ENCODE peak calls at places on chromosomes 13 and 19, in seven cellular contexts. One of them, this sample, is unnamed.

GRCh38 chr19:42010245-42011126 is 16.5 kb upstream of the ATP1A3 start:
- DNase-seq in fibroblast of mammary gland: no peak
- DNase-seq in epithelial cell of esophagus: no peak
- DNase-seq in AG10803: peak
- DNase-seq in astrocyte of the cerebellum: no peak
- DNase-seq in brain microvascular endothelial cell: no peak
- DNase-seq in BE2C: no peak
- DNase-seq in this sample: peak

GRCh38 chr13:96771501-96772367 is 222.5 kb downstream of the OXGR1 start:
- DNase-seq in fibroblast of mammary gland: peak
- DNase-seq in epithelial cell of esophagus: peak
- DNase-seq in AG10803: peak
- DNase-seq in astrocyte of the cerebellum: no peak
- DNase-seq in brain microvascular endothelial cell: no peak
- DNase-seq in BE2C: no peak
- DNase-seq in this sample: no peak

GRCh38 chr19:10379880-10380310 is 477 bp downstream of the TYK2 start:
- DNase-seq in fibroblast of mammary gland: no peak
- DNase-seq in epithelial cell of esophagus: no peak
- DNase-seq in AG10803: no peak
- DNase-seq in astrocyte of the cerebellum: no peak
- DNase-seq in brain microvascular endothelial cell: no peak
- DNase-seq in BE2C: no peak
- DNase-seq in this sample: no peak

GRCh38 chr19:1237754-1238372 is at the start of gene CBARP:
- DNase-seq in fibroblast of mammary gland: no peak
- DNase-seq in epithelial cell of esophagus: no peak
- DNase-seq in AG10803: no peak
- DNase-seq in astrocyte of the cerebellum: no peak
- DNase-seq in brain microvascular endothelial cell: no peak
- DNase-seq in BE2C: peak
- DNase-seq in this sample: no peak

GRCh38 chr13:110470272-110471009 is 91.1 kb downstream of the RAB20 start:
- DNase-seq in fibroblast of mammary gland: no peak
- DNase-seq in epithelial cell of esophagus: no peak
- DNase-seq in AG10803: no peak
- DNase-seq in astrocyte of the cerebellum: no peak
- DNase-seq in brain microvascular endothelial cell: no peak
- DNase-seq in BE2C: no peak
- DNase-seq in this sample: no peak

GRCh38 chr13:67224148-67224846 is 5.8 kb downstream of the PCDH9 start:
- DNase-seq in fibroblast of mammary gland: peak
- DNase-seq in epithelial cell of esophagus: peak
- DNase-seq in AG10803: peak
- DNase-seq in astrocyte of the cerebellum: peak
- DNase-seq in brain microvascular endothelial cell: peak
- DNase-seq in BE2C: peak
- DNase-seq in this sample: peak

GRCh38 chr13:45784755-45785675 is 66.5 kb downstream of the SIAH3 start:
- DNase-seq in fibroblast of mammary gland: no peak
- DNase-seq in epithelial cell of esophagus: peak
- DNase-seq in AG10803: no peak
- DNase-seq in astrocyte of the cerebellum: no peak
- DNase-seq in brain microvascular endothelial cell: no peak
- DNase-seq in BE2C: no peak
- DNase-seq in this sample: no peak

GRCh38 chr13:106752584-106753202 is 184.8 kb upstream of the ARGLU1 start:
- DNase-seq in fibroblast of mammary gland: no peak
- DNase-seq in epithelial cell of esophagus: no peak
- DNase-seq in AG10803: no peak
- DNase-seq in astrocyte of the cerebellum: no peak
- DNase-seq in brain microvascular endothelial cell: no peak
- DNase-seq in BE2C: no peak
- DNase-seq in this sample: no peak

GRCh38 chr19:14411161-14411560 is 8.0 kb downstream of the DDX39A start:
- DNase-seq in fibroblast of mammary gland: no peak
- DNase-seq in epithelial cell of esophagus: no peak
- DNase-seq in AG10803: no peak
- DNase-seq in astrocyte of the cerebellum: no peak
- DNase-seq in brain microvascular endothelial cell: no peak
- DNase-seq in BE2C: no peak
- DNase-seq in this sample: no peak

GRCh38 chr13:35979378-35979911 is 151.7 kb downstream of the DCLK1 start:
- DNase-seq in fibroblast of mammary gland: peak
- DNase-seq in epithelial cell of esophagus: peak
- DNase-seq in AG10803: peak
- DNase-seq in astrocyte of the cerebellum: peak
- DNase-seq in brain microvascular endothelial cell: peak
- DNase-seq in BE2C: no peak
- DNase-seq in this sample: peak

GRCh38 chr13:23946067-23946466 is 48.8 kb upstream of the C1QTNF9B start:
- DNase-seq in fibroblast of mammary gland: no peak
- DNase-seq in epithelial cell of esophagus: no peak
- DNase-seq in AG10803: no peak
- DNase-seq in astrocyte of the cerebellum: no peak
- DNase-seq in brain microvascular endothelial cell: no peak
- DNase-seq in BE2C: no peak
- DNase-seq in this sample: no peak

GRCh38 chr19:5503598-5503997 is 48.4 kb downstream of the ZNRF4 start:
- DNase-seq in fibroblast of mammary gland: peak
- DNase-seq in epithelial cell of esophagus: no peak
- DNase-seq in AG10803: no peak
- DNase-seq in astrocyte of the cerebellum: no peak
- DNase-seq in brain microvascular endothelial cell: no peak
- DNase-seq in BE2C: no peak
- DNase-seq in this sample: no peak

GRCh38 chr13:72204291-72204690 is 337.3 kb upstream of the DACH1 start:
- DNase-seq in fibroblast of mammary gland: peak
- DNase-seq in epithelial cell of esophagus: peak
- DNase-seq in AG10803: peak
- DNase-seq in astrocyte of the cerebellum: peak
- DNase-seq in brain microvascular endothelial cell: peak
- DNase-seq in BE2C: no peak
- DNase-seq in this sample: no peak

GRCh38 chr19:49988007-49988406 is 27.0 kb upstream of the SIGLEC11 start:
- DNase-seq in fibroblast of mammary gland: no peak
- DNase-seq in epithelial cell of esophagus: no peak
- DNase-seq in AG10803: no peak
- DNase-seq in astrocyte of the cerebellum: no peak
- DNase-seq in brain microvascular endothelial cell: no peak
- DNase-seq in BE2C: no peak
- DNase-seq in this sample: no peak

GRCh38 chr19:46426506-46427162 is 2.1 kb downstream of the PNMA8C start:
- DNase-seq in fibroblast of mammary gland: peak
- DNase-seq in epithelial cell of esophagus: peak
- DNase-seq in AG10803: peak
- DNase-seq in astrocyte of the cerebellum: peak
- DNase-seq in brain microvascular endothelial cell: peak
- DNase-seq in BE2C: peak
- DNase-seq in this sample: no peak

GRCh38 chr19:58088521-58089052 is 9.4 kb downstream of the ZSCAN18 start:
- DNase-seq in fibroblast of mammary gland: no peak
- DNase-seq in epithelial cell of esophagus: no peak
- DNase-seq in AG10803: no peak
- DNase-seq in astrocyte of the cerebellum: no peak
- DNase-seq in brain microvascular endothelial cell: no peak
- DNase-seq in BE2C: no peak
- DNase-seq in this sample: no peak

GRCh38 chr13:68257111-68257842 is 1027.1 kb upstream of the PCDH9 start:
- DNase-seq in fibroblast of mammary gland: peak
- DNase-seq in epithelial cell of esophagus: no peak
- DNase-seq in AG10803: no peak
- DNase-seq in astrocyte of the cerebellum: no peak
- DNase-seq in brain microvascular endothelial cell: peak
- DNase-seq in BE2C: peak
- DNase-seq in this sample: no peak

GRCh38 chr13:68264692-68265091 is 1034.6 kb upstream of the PCDH9 start:
- DNase-seq in fibroblast of mammary gland: no peak
- DNase-seq in epithelial cell of esophagus: no peak
- DNase-seq in AG10803: no peak
- DNase-seq in astrocyte of the cerebellum: no peak
- DNase-seq in brain microvascular endothelial cell: no peak
- DNase-seq in BE2C: no peak
- DNase-seq in this sample: no peak

DNA sequence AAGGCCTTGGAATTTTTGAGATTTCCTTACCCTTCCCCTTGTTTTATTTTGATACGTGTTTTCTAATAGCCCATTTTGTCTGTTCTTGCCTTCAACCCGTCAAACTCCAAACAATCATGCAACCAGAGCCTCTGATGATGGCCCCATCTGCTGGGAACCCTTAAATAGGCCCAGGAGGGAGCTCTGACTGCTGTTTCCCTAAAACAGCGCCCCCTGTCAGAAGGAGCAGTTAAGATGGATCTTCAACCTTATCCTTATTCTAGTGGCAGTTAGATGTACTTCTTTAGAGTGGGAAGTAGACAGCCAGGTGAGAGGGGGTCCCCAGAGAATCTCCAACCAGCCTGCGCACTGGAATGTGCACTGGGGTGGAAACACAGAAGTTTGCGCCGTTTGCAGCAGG is 1031.0 kb upstream of the PCDH9 start:
- DNase-seq in fibroblast of mammary gland: no peak
- DNase-seq in epithelial cell of esophagus: peak
- DNase-seq in AG10803: no peak
- DNase-seq in astrocyte of the cerebellum: no peak
- DNase-seq in brain microvascular endothelial cell: no peak
- DNase-seq in BE2C: no peak
- DNase-seq in this sample: no peak
- TF ChIP-seq CTCF in fibroblast of mammary gland: no peak
- TF ChIP-seq CTCF in epithelial cell of esophagus: no peak
- TF ChIP-seq CTCF in AG10803: no peak
- TF ChIP-seq CTCF in astrocyte of the cerebellum: no peak
- TF ChIP-seq CTCF in brain microvascular endothelial cell: no peak
- TF ChIP-seq CTCF in BE2C: peak
- TF ChIP-seq CTCF in this sample: no peak

DNA sequence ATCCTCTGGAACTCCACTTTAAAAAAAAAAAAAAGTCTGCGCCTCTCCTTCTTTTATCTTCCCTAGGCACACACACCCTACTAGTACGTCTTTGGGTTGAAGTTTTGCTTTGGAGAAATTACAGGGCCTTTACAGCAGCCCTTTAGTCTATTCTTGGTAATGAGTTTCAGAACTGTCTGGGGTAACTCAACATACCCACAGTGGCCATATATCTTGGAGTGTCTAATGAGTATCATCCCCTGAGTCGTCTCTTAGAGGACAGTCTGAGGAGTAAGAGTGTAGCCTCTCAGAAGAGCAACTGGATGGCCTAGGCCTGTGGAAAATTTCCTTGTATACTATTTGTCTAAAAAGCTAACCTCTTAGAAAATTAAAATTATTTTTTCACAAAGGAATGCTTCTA is 6.1 kb upstream of the ZNF681 start:
- DNase-seq in fibroblast of mammary gland: no peak
- DNase-seq in epithelial cell of esophagus: no peak
- DNase-seq in AG10803: no peak
- DNase-seq in astrocyte of the cerebellum: no peak
- DNase-seq in brain microvascular endothelial cell: no peak
- DNase-seq in BE2C: no peak
- DNase-seq in this sample: no peak
- H3K4me3 ChIP-seq in fibroblast of mammary gland: no peak
- H3K4me3 ChIP-seq in epithelial cell of esophagus: no peak
- H3K4me3 ChIP-seq in AG10803: no peak
- H3K4me3 ChIP-seq in astrocyte of the cerebellum: no peak
- H3K4me3 ChIP-seq in brain microvascular endothelial cell: no peak
- H3K4me3 ChIP-seq in BE2C: no peak
- H3K4me3 ChIP-seq in this sample: no peak

DNA sequence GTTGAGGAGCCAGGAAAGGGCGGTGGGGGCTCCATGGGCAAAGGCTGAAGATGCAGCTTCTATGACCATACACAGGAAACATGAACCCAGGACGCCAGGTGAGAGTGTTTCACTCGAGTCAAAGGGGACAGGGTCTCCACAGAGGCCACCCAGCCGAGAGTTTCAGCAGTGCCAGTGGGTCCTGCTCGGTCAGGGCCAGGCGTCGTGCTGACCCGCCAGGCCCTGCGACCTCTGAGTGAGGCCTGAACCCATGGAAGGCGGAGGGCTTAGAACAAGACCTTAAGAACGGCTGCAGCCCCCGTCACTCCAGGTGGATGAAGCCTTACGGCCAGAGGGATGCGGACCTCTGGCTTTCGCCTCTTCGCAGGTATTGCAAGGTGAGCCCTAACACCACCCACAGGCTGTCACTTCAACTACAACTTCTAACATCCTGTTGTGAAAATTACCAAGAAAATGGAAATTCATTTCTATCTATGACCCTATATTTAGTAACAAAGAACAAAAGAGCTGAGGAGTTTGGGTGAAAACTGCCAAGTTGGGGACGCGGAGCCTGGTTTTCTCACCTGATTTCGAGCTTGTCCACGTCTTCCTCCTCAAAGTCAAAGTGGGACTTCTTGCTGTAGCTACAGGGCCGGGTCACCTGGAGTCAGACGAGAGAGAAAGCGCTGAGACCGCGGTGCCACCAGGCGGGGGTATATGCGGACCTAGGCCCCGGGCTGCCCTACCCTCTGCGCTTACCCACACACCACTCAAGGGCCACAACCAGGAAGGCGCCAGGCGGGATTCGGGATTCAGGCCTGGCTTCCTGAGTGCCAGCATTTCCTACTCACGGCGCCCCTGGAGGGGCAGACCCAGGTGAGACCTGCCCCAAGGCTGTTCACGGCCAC is 50.1 kb upstream of the C13orf46 start:
- DNase-seq in fibroblast of mammary gland: no peak
- DNase-seq in epithelial cell of esophagus: no peak
- DNase-seq in AG10803: no peak
- DNase-seq in astrocyte of the cerebellum: no peak
- DNase-seq in brain microvascular endothelial cell: no peak
- DNase-seq in BE2C: no peak
- DNase-seq in this sample: no peak
- TF ChIP-seq CTCF in fibroblast of mammary gland: no peak
- TF ChIP-seq CTCF in epithelial cell of esophagus: no peak
- TF ChIP-seq CTCF in AG10803: no peak
- TF ChIP-seq CTCF in astrocyte of the cerebellum: no peak
- TF ChIP-seq CTCF in brain microvascular endothelial cell: no peak
- TF ChIP-seq CTCF in BE2C: no peak
- TF ChIP-seq CTCF in this sample: no peak

GRCh38 chr19:53540091-53540490 is 2.1 kb downstream of the ZNF331 start:
- DNase-seq in fibroblast of mammary gland: no peak
- DNase-seq in epithelial cell of esophagus: no peak
- DNase-seq in AG10803: no peak
- DNase-seq in astrocyte of the cerebellum: no peak
- DNase-seq in brain microvascular endothelial cell: no peak
- DNase-seq in BE2C: no peak
- DNase-seq in this sample: no peak

GRCh38 chr19:53536223-53536543 is 1.8 kb upstream of the ZNF331 start:
- DNase-seq in fibroblast of mammary gland: no peak
- DNase-seq in epithelial cell of esophagus: no peak
- DNase-seq in AG10803: no peak
- DNase-seq in astrocyte of the cerebellum: no peak
- DNase-seq in brain microvascular endothelial cell: no peak
- DNase-seq in BE2C: no peak
- DNase-seq in this sample: no peak

GRCh38 chr19:53538378-53539109 is 599 bp downstream of the ZNF331 start:
- DNase-seq in fibroblast of mammary gland: no peak
- DNase-seq in epithelial cell of esophagus: no peak
- DNase-seq in AG10803: no peak
- DNase-seq in astrocyte of the cerebellum: no peak
- DNase-seq in brain microvascular endothelial cell: no peak
- DNase-seq in BE2C: no peak
- DNase-seq in this sample: no peak

GRCh38 chr19:53537126-53537522 is 821 bp upstream of the ZNF331 start:
- DNase-seq in fibroblast of mammary gland: no peak
- DNase-seq in epithelial cell of esophagus: no peak
- DNase-seq in AG10803: no peak
- DNase-seq in astrocyte of the cerebellum: no peak
- DNase-seq in brain microvascular endothelial cell: no peak
- DNase-seq in BE2C: no peak
- DNase-seq in this sample: no peak

GRCh38 chr19:53537523-53538377 is at the start of gene ZNF331:
- DNase-seq in fibroblast of mammary gland: peak
- DNase-seq in epithelial cell of esophagus: peak
- DNase-seq in AG10803: peak
- DNase-seq in astrocyte of the cerebellum: no peak
- DNase-seq in brain microvascular endothelial cell: peak
- DNase-seq in BE2C: peak
- DNase-seq in this sample: no peak
- H3K4me3 ChIP-seq in fibroblast of mammary gland: peak
- H3K4me3 ChIP-seq in epithelial cell of esophagus: peak
- H3K4me3 ChIP-seq in AG10803: peak
- H3K4me3 ChIP-seq in astrocyte of the cerebellum: peak
- H3K4me3 ChIP-seq in brain microvascular endothelial cell: peak
- H3K4me3 ChIP-seq in BE2C: peak
- H3K4me3 ChIP-seq in this sample: peak